ENCODE peak calls at places on chromosomes 5 and 9, in four cellular contexts. M is esophagus muscularis mucosa, Y is SJSA1, K is ovary. G is an unnamed sample.

GRCh38 chr9:121404906-121405305 is 34.9 kb upstream of the STOM start:
- DNase-seq in M (no peak), Y (no peak), K (no peak), G (no peak)

GRCh38 chr5:163460562-163461176 is at the start of gene HMMR:
- DNase-seq in M (no peak), Y (no peak), K (no peak), G (no peak)

GRCh38 chr9:31028137-31028536 is 1356.3 kb upstream of the ACO1 start:
- DNase-seq in M (no peak), Y (no peak), K (no peak), G (no peak)

GRCh38 chr5:169344629-169345028 is 43.7 kb upstream of the SLIT3 start:
- DNase-seq in M (no peak), Y (peak; percentile 89), K (no peak), G (no peak)

GRCh38 chr9:110520120-110520701 is 59.3 kb downstream of the SVEP1 start:
- DNase-seq in M (no peak), Y (no peak), K (no peak), G (no peak)

GRCh38 chr5:135149229-135149955 is 115.4 kb upstream of the PITX1 start:
- DNase-seq in M (no peak), Y (no peak), K (no peak), G (peak; percentile 27)

GRCh38 chr5:66742083-66742895 is 146.1 kb downstream of the MAST4 start:
- DNase-seq in M (no peak), Y (no peak), K (peak; percentile 29), G (no peak)

GRCh38 chr5:134083517-134083916 is 31.0 kb upstream of the TCF7 start:
- DNase-seq in M (no peak), Y (no peak), K (no peak), G (no peak)

GRCh38 chr9:21481470-21482057 is 549 bp downstream of the IFNE start:
- DNase-seq in M (no peak), Y (peak; percentile 3), K (no peak), G (no peak)

GRCh38 chr5:136054133-136054996 is 25.6 kb downstream of the TGFBI start:
- DNase-seq in M (no peak), Y (no peak), K (no peak), G (peak; percentile 2)

GRCh38 chr9:73006986-73007385 is 54.1 kb upstream of the ALDH1A1 start:
- DNase-seq in M (no peak), Y (no peak), K (no peak), G (no peak)

GRCh38 chr9:20582150-20582549 is 40.1 kb downstream of the MLLT3 start:
- DNase-seq in M (no peak), Y (no peak), K (no peak), G (no peak)

GRCh38 chr5:133564921-133565565 is 47.3 kb downstream of the FSTL4 start:
- DNase-seq in M (peak; percentile 77), Y (no peak), K (no peak), G (no peak)

GRCh38 chr5:163705983-163706771 is 200.8 kb downstream of the MAT2B start:
- DNase-seq in M (no peak), Y (peak; percentile 29), K (no peak), G (no peak)

GRCh38 chr5:96324708-96325107 is 108.3 kb downstream of the PCSK1 start:
- DNase-seq in M (no peak), Y (peak; percentile 55), K (no peak), G (no peak)

GRCh38 chr9:77802512-77803293 is 154.6 kb upstream of the GNA14 start:
- DNase-seq in M (no peak), Y (no peak), K (no peak), G (no peak)

GRCh38 chr9:87007711-87008360 is 60.5 kb upstream of the GAS1 start:
- DNase-seq in M (no peak), Y (no peak), K (no peak), G (no peak)

GRCh38 chr5:172801184-172801671 is 30.2 kb upstream of the DUSP1 start:
- DNase-seq in M (no peak), Y (peak; percentile 89), K (no peak), G (no peak)

GRCh38 chr9:72758944-72759343 is 193.9 kb downstream of the ALDH1A1 start:
- DNase-seq in M (no peak), Y (no peak), K (no peak), G (no peak)

GRCh38 chr9:136517950-136518349 is 27.9 kb downstream of the NOTCH1 start:
- DNase-seq in M (no peak), Y (no peak), K (no peak), G (no peak)
- H3K27ac ChIP-seq in M (no peak overlapping the region), Y (no peak overlapping the region), K (no peak overlapping the region), G (no peak overlapping the region)

GRCh38 chr5:93572773-93573626 is 8.0 kb downstream of the NR2F1-AS1 start:
- DNase-seq in M (no peak), Y (no peak), K (no peak), G (no peak)

GRCh38 chr5:93570294-93571110 is 10.5 kb downstream of the NR2F1-AS1 start:
- DNase-seq in M (no peak), Y (no peak), K (no peak), G (no peak)

GRCh38 chr5:93573627-93573974 is 7.4 kb downstream of the NR2F1-AS1 start:
- DNase-seq in M (no peak), Y (no peak), K (no peak), G (no peak)

GRCh38 chr5:93571111-93571977 is 9.7 kb downstream of the NR2F1-AS1 start:
- DNase-seq in M (no peak), Y (no peak), K (peak; percentile 7), G (no peak)

DNA sequence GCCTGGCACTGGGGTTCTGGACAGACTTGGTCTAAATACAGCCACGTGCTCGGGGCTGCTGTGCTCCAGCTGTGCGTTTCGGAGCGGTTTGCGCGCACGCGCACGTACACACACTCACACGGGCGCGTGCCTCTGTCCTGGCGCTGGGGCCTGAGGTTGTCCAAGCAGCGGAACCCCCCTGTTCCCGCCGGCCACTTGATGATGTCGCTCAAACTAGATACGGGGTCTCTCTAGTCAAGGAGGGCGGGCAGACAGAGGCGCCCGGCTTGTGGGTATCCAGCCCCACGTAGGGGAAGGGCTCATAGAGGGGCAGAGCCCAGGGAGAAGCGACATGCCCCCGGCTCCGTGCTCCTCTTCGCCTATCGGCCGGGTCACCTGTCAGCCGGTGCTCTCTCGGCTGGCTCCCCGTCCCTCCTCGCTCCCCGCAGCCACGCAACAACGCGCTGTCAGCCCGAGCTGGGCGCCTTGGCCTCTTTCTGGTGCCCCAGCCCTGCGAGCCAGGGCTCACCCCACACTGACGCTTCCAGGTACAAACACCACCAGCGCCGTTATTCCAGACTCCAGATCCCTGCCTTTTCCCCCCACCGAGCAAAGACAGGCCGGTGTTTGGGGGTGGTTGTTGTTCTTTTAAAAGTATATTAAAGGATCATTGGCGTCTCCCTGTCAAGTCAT is 8.8 kb downstream of the NR2F1-AS1 start:
- DNase-seq in M (no peak), Y (no peak), K (peak; percentile 20), G (no peak)
- H3K4me3 ChIP-seq in M (peak overlapping the region; percentile 42), Y (no peak overlapping the region), K (no peak overlapping the region), G (no peak overlapping the region)

DNA sequence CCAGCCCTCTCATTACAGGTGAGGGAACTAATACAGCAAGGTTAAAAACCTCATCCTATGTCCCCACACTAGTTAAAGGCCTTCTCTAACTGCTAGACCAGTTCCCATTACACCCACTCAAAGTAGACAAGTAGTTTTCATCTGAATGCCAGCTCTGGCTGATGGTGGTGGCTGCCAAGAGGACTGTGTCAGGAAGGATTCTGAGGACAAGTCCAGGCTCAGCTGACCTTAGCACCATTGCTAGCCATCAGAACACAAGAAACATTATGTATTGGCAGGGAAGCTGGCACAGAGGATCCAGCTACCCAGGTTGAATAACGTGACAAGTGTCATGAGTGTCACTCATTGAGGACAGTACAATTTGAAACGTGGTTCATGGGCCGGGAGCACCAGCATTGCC is 163.4 kb downstream of the HSD17B3 start:
- DNase-seq in M (no peak), Y (no peak), K (no peak), G (no peak)
- H3K27ac ChIP-seq in M (peak overlapping the region; percentile 80), Y (peak overlapping the region; percentile 89), K (no peak overlapping the region), G (no peak overlapping the region)

DNA sequence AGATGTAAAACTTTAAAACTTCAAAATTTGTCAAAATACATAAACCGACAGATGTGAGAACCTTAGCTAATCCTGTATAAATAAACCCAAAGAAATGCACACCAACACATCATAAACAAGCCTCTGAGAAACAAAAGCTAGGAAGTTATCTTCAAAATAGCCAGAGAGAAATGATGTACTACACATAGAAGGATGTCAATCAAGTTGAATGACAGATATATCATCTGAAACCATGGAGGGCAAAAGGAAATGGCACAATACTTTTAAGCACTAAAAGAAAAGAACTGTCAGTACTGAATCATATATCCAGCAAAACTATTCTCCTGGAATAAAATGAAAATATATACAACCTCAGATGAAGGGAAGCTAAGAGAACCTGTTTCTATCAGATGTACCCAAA is 595.1 kb upstream of the PTGER4 start:
- DNase-seq in M (no peak), Y (no peak), K (no peak), G (no peak)
- H3K4me3 ChIP-seq in M (no peak overlapping the region), Y (no peak overlapping the region), K (no peak overlapping the region), G (no peak overlapping the region)

DNA sequence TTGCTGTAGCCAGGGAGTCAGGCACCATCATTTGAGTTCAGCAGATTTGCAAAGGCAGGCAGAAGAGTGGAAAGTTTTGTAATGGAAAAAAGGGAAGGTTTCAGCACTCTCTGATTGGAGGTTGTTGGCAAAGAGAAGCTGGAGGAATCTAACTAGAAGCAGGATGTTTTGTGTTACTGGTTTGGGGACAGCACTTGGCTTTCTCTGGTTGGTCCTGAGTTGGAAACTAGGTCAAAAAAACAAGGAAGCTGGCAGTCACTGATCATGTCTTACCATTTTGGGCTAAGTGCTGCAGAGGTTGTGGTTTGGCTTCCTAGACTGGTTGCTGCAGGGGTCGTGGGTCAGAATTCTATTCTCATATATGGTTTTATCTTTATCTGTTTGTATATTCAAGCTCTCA is 189.8 kb downstream of the DRD1 start:
- DNase-seq in M (no peak), Y (no peak), K (no peak), G (no peak)
- H3K27ac ChIP-seq in M (peak overlapping the region; percentile 33), Y (no peak overlapping the region), K (no peak overlapping the region), G (no peak overlapping the region)

GRCh38 chr9:4559238-4560182 is 69.2 kb downstream of the SLC1A1 start:
- DNase-seq in M (no peak), Y (no peak), K (no peak), G (no peak)
- H3K4me3 ChIP-seq in M (no peak overlapping the region), Y (no peak overlapping the region), K (no peak overlapping the region), G (no peak overlapping the region)

DNA sequence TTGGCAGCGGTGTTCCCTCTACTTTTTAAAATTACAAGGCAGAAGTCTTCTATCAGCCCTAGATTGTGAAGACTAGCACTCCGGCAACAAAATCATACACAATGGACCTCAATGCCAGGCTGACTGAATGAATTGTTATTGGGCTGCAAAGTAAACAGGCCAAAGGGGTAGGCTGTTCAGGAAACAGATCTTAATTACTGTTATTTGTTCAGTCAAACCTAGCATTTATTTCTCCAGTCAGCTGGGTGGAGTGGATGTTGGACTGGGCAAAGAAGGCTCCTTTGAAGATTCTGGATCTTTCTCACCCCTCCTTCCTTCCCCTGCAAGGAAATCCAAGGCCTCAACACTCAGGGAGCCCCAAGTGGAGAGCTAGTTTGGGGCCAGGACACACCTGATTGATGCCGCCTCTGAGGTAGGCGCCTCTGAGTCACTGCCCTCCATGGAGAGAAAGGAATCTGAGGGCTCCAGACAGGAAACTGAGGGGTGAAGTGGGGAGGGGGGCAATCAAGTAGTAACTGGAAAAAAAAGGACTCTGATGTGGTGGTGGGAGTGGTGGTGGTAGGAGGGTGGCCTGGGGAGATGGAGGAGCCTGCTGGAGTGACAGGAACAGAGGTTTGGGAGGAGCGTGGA is 35.5 kb downstream of the SERINC5 start:
- DNase-seq in M (no peak), Y (no peak), K (no peak), G (no peak)
- H3K27ac ChIP-seq in M (no peak overlapping the region), Y (no peak overlapping the region), K (no peak overlapping the region), G (no peak overlapping the region)

GRCh38 chr9:129761901-129762359 is 9.1 kb upstream of the PTGES start:
- DNase-seq in M (no peak), Y (peak; percentile 82), K (no peak), G (no peak)
- H3K4me3 ChIP-seq in M (no peak overlapping the region), Y (no peak overlapping the region), K (no peak overlapping the region), G (no peak overlapping the region)